ENCODE peak calls at places on chromosomes 5 and 9, in seven cellular contexts. Z is T-cell; K is stimulated activated CD8-positive, alpha-beta memory T cell treated with anti-CD3 and anti-CD28 coated beads, Interleukin-4, amount 100 ng/mL, for 1 hour; A is head of caudate nucleus; C is HCT116; N is GM12865; B is activated CD4-positive, CD25-positive, alpha-beta regulatory T cell. M is an unnamed sample.

GRCh38 chr5:11941566-11941965 is 37.3 kb upstream of the CTNND2 start:
- DNase-seq in C (no peak), Z (no peak), B (no peak), K (no peak), A (peak; percentile 20), N (no peak), M (no peak)

GRCh38 chr5:104650313-104650712 is 1087.7 kb upstream of the NUDT12 start:
- DNase-seq in A (no peak), B (no peak), K (no peak), Z (no peak), N (no peak), C (no peak), M (no peak)

GRCh38 chr5:96876292-96876850 is at the start of gene ERAP2:
- DNase-seq in A (no peak), Z (no peak), N (peak; percentile 76), K (no peak), C (no peak), B (no peak), M (no peak)

GRCh38 chr9:124345751-124346281 is 69.4 kb downstream of the PSMB7 start:
- DNase-seq in N (no peak), A (no peak), Z (no peak), K (no peak), B (no peak), C (no peak), M (no peak)

GRCh38 chr5:31995011-31995410 is 179.1 kb downstream of the GOLPH3 start:
- DNase-seq in C (no peak), N (peak; percentile 35), Z (no peak), A (no peak), B (no peak), K (no peak), M (no peak)

GRCh38 chr9:95261890-95262289 is 55.6 kb downstream of the FANCC start:
- DNase-seq in A (no peak), N (no peak), K (no peak), B (no peak), Z (no peak), C (no peak), M (no peak)

GRCh38 chr5:157384971-157385709 is 74.9 kb upstream of the NIPAL4 start:
- DNase-seq in Z (no peak), A (peak; percentile 64), C (no peak), N (no peak), B (no peak), K (no peak), M (peak; percentile 79)

GRCh38 chr9:69122391-69123141 is 51.5 kb upstream of the TJP2 start:
- DNase-seq in K (no peak), N (no peak), C (peak; percentile 80), Z (no peak), B (no peak), A (no peak), M (no peak)

GRCh38 chr9:130408669-130409068 is 36.1 kb upstream of the ASS1 start:
- DNase-seq in Z (no peak), K (no peak), B (no peak), A (no peak), C (no peak), N (no peak), M (no peak)

GRCh38 chr5:435961-436640 is 6.9 kb upstream of the EXOC3 start:
- DNase-seq in Z (no peak), C (no peak), A (no peak), B (no peak), K (no peak), N (peak; percentile 43), M (no peak)

GRCh38 chr5:69343083-69343482 is 10.5 kb upstream of the CCDC125 start:
- DNase-seq in N (no peak), K (no peak), A (no peak), C (no peak), Z (no peak), B (no peak), M (no peak)